ENCODE peak calls at places on chromosomes 3 and 15, in five cellular contexts. One of them, this sample, is unnamed.

GRCh38 chr15:57509121-57509520 is 82.6 kb upstream of the MYZAP start:
- DNase-seq in stimulated activated naive CD8-positive, alpha-beta T cell treated with anti-CD3 and anti-CD28 coated beads, Interleukin-15, Interleukin-2, amounts not matched to agents 100 U/mL and 50 U/mL, for 24 hours: no peak
- DNase-seq in OCI-LY7: no peak
- DNase-seq in dorsolateral prefrontal cortex: no peak
- DNase-seq in RWPE1: no peak
- DNase-seq in this sample: peak

GRCh38 chr3:96449803-96450202 is 364.6 kb upstream of the EPHA6 start:
- DNase-seq in stimulated activated naive CD8-positive, alpha-beta T cell treated with anti-CD3 and anti-CD28 coated beads, Interleukin-15, Interleukin-2, amounts not matched to agents 100 U/mL and 50 U/mL, for 24 hours: no peak
- DNase-seq in RWPE1: no peak
- DNase-seq in dorsolateral prefrontal cortex: no peak
- DNase-seq in OCI-LY7: no peak
- DNase-seq in this sample: no peak

GRCh38 chr15:31372635-31373091 is 46.0 kb downstream of the KLF13 start:
- DNase-seq in dorsolateral prefrontal cortex: peak
- DNase-seq in RWPE1: peak
- DNase-seq in stimulated activated naive CD8-positive, alpha-beta T cell treated with anti-CD3 and anti-CD28 coated beads, Interleukin-15, Interleukin-2, amounts not matched to agents 100 U/mL and 50 U/mL, for 24 hours: no peak
- DNase-seq in OCI-LY7: no peak
- DNase-seq in this sample: peak

GRCh38 chr15:65184305-65184943 is 718 bp downstream of the CLPX start:
- DNase-seq in dorsolateral prefrontal cortex: peak
- DNase-seq in OCI-LY7: peak
- DNase-seq in RWPE1: peak
- DNase-seq in stimulated activated naive CD8-positive, alpha-beta T cell treated with anti-CD3 and anti-CD28 coated beads, Interleukin-15, Interleukin-2, amounts not matched to agents 100 U/mL and 50 U/mL, for 24 hours: peak
- DNase-seq in this sample: peak

GRCh38 chr15:48634934-48635333 is 10.6 kb downstream of the FBN1 start:
- DNase-seq in stimulated activated naive CD8-positive, alpha-beta T cell treated with anti-CD3 and anti-CD28 coated beads, Interleukin-15, Interleukin-2, amounts not matched to agents 100 U/mL and 50 U/mL, for 24 hours: no peak
- DNase-seq in RWPE1: no peak
- DNase-seq in dorsolateral prefrontal cortex: no peak
- DNase-seq in OCI-LY7: no peak
- DNase-seq in this sample: no peak

GRCh38 chr3:195197764-195198423 is 73.1 kb downstream of the XXYLT1 start:
- DNase-seq in dorsolateral prefrontal cortex: no peak
- DNase-seq in RWPE1: peak
- DNase-seq in stimulated activated naive CD8-positive, alpha-beta T cell treated with anti-CD3 and anti-CD28 coated beads, Interleukin-15, Interleukin-2, amounts not matched to agents 100 U/mL and 50 U/mL, for 24 hours: no peak
- DNase-seq in OCI-LY7: no peak
- DNase-seq in this sample: no peak

GRCh38 chr3:57923101-57923500 is 85.1 kb upstream of the FLNB start:
- DNase-seq in stimulated activated naive CD8-positive, alpha-beta T cell treated with anti-CD3 and anti-CD28 coated beads, Interleukin-15, Interleukin-2, amounts not matched to agents 100 U/mL and 50 U/mL, for 24 hours: no peak
- DNase-seq in dorsolateral prefrontal cortex: no peak
- DNase-seq in OCI-LY7: no peak
- DNase-seq in RWPE1: no peak
- DNase-seq in this sample: no peak

GRCh38 chr15:42349178-42349577 is 10.1 kb upstream of the CAPN3 start:
- DNase-seq in OCI-LY7: no peak
- DNase-seq in dorsolateral prefrontal cortex: no peak
- DNase-seq in stimulated activated naive CD8-positive, alpha-beta T cell treated with anti-CD3 and anti-CD28 coated beads, Interleukin-15, Interleukin-2, amounts not matched to agents 100 U/mL and 50 U/mL, for 24 hours: no peak
- DNase-seq in RWPE1: no peak
- DNase-seq in this sample: no peak

GRCh38 chr3:80408322-80408721 is 640.5 kb upstream of the ROBO1 start:
- DNase-seq in OCI-LY7: no peak
- DNase-seq in stimulated activated naive CD8-positive, alpha-beta T cell treated with anti-CD3 and anti-CD28 coated beads, Interleukin-15, Interleukin-2, amounts not matched to agents 100 U/mL and 50 U/mL, for 24 hours: no peak
- DNase-seq in dorsolateral prefrontal cortex: no peak
- DNase-seq in RWPE1: no peak
- DNase-seq in this sample: no peak

GRCh38 chr15:37926136-37926535 is 8.3 kb upstream of the TMCO5A start:
- DNase-seq in OCI-LY7: no peak
- DNase-seq in dorsolateral prefrontal cortex: no peak
- DNase-seq in RWPE1: no peak
- DNase-seq in stimulated activated naive CD8-positive, alpha-beta T cell treated with anti-CD3 and anti-CD28 coated beads, Interleukin-15, Interleukin-2, amounts not matched to agents 100 U/mL and 50 U/mL, for 24 hours: no peak
- DNase-seq in this sample: no peak

GRCh38 chr3:126261037-126261436 is 80.7 kb upstream of the ALDH1L1 start:
- DNase-seq in dorsolateral prefrontal cortex: no peak
- DNase-seq in RWPE1: no peak
- DNase-seq in OCI-LY7: peak
- DNase-seq in stimulated activated naive CD8-positive, alpha-beta T cell treated with anti-CD3 and anti-CD28 coated beads, Interleukin-15, Interleukin-2, amounts not matched to agents 100 U/mL and 50 U/mL, for 24 hours: no peak
- DNase-seq in this sample: no peak

GRCh38 chr3:97278506-97278905 is 464.1 kb downstream of the EPHA6 start:
- DNase-seq in RWPE1: no peak
- DNase-seq in OCI-LY7: no peak
- DNase-seq in dorsolateral prefrontal cortex: no peak
- DNase-seq in stimulated activated naive CD8-positive, alpha-beta T cell treated with anti-CD3 and anti-CD28 coated beads, Interleukin-15, Interleukin-2, amounts not matched to agents 100 U/mL and 50 U/mL, for 24 hours: no peak
- DNase-seq in this sample: no peak

GRCh38 chr15:41291065-41291631 is 41.2 kb downstream of the OIP5 start:
- DNase-seq in stimulated activated naive CD8-positive, alpha-beta T cell treated with anti-CD3 and anti-CD28 coated beads, Interleukin-15, Interleukin-2, amounts not matched to agents 100 U/mL and 50 U/mL, for 24 hours: no peak
- DNase-seq in OCI-LY7: peak
- DNase-seq in dorsolateral prefrontal cortex: no peak
- DNase-seq in RWPE1: no peak
- DNase-seq in this sample: no peak

GRCh38 chr3:55597638-55598037 is 110.5 kb upstream of the WNT5A start:
- DNase-seq in stimulated activated naive CD8-positive, alpha-beta T cell treated with anti-CD3 and anti-CD28 coated beads, Interleukin-15, Interleukin-2, amounts not matched to agents 100 U/mL and 50 U/mL, for 24 hours: no peak
- DNase-seq in OCI-LY7: no peak
- DNase-seq in dorsolateral prefrontal cortex: no peak
- DNase-seq in RWPE1: no peak
- DNase-seq in this sample: no peak

This sample was measured in WTC11.